ENCODE peak calls at places on chromosomes 16 and 17, in five cellular contexts. O is H9, K is neuronal stem cell, M is trophoblast cell, U is mesenchymal stem cell. G is an unnamed sample.

GRCh38 chr17:65833214-65833613 is 271.8 kb upstream of the AXIN2 start:
- DNase-seq in O (no peak), U (no peak), M (no peak), K (no peak), G (no peak)

GRCh38 chr16:8912793-8913192 is 30.6 kb downstream of the LITAFD start:
- DNase-seq in O (no peak), K (no peak), M (no peak), U (no peak), G (no peak)

GRCh38 chr17:83149326-83149725 is 69.9 kb downstream of the METRNL start:
- DNase-seq in M (no peak), K (no peak), U (no peak), O (no peak), G (no peak)

GRCh38 chr17:60416368-60416925 is 5.8 kb upstream of the CHCT1 start:
- DNase-seq in O (no peak), K (no peak), M (no peak), U (no peak), G (no peak)

GRCh38 chr16:57609541-57610401 is 18.7 kb upstream of the ADGRG1 start:
- DNase-seq in M (no peak), O (peak; percentile 30), U (no peak), K (no peak), G (peak; percentile 41)

GRCh38 chr17:47878203-47879027 is 17.6 kb upstream of the SP2 start:
- DNase-seq in M (no peak), U (peak; percentile 29), O (peak; percentile 33), K (no peak), G (no peak)

GRCh38 chr16:59392911-59393310 is 658.8 kb upstream of the GOT2 start:
- DNase-seq in K (no peak), U (no peak), O (no peak), M (no peak), G (no peak)

GRCh38 chr17:35577826-35578194 is 561 bp downstream of the PEX12 start:
- DNase-seq in K (no peak), O (no peak), M (peak; percentile 21), U (peak; percentile 50), G (no peak)

GRCh38 chr17:70539172-70539924 is 370.0 kb downstream of the KCNJ2 start:
- DNase-seq in U (no peak), K (no peak), O (no peak), M (no peak), G (no peak)

GRCh38 chr17:76250141-76250540 is 9.8 kb upstream of the RNF157 start:
- DNase-seq in M (no peak), K (no peak), U (no peak), O (no peak), G (no peak)

GRCh38 chr17:75822119-75822799 is 21.9 kb downstream of the UNC13D start:
- DNase-seq in O (peak; percentile 30), K (no peak), U (no peak), M (no peak), G (no peak)

GRCh38 chr16:63623551-63624039 is 1498.3 kb downstream of the CDH11 start:
- DNase-seq in U (no peak), M (no peak), K (no peak), O (no peak), G (no peak)

GRCh38 chr16:68369697-68370096 is 58.9 kb downstream of the PRMT7 start:
- DNase-seq in O (no peak), K (no peak), M (no peak), U (no peak), G (no peak)
- H3K27ac ChIP-seq in O (no peak overlapping the region), K (no peak overlapping the region), M (no peak overlapping the region), U (no peak overlapping the region), G (no peak overlapping the region)

GRCh38 chr16:4899474-4899846 is 37.5 kb downstream of the PPL start:
- DNase-seq in M (no peak), U (no peak), O (no peak), K (no peak), G (no peak)
- H2BK12ac ChIP-seq in M (no peak overlapping the region), U (no peak overlapping the region), O (no peak overlapping the region), K (no peak overlapping the region), G (no peak overlapping the region)

GRCh38 chr16:30541502-30542329 is 7.1 kb upstream of the ZNF747 start:
- DNase-seq in K (no peak), U (peak; percentile 78), O (no peak), M (no peak), G (no peak)
- H3K18ac ChIP-seq in K (no peak overlapping the region), U (peak overlapping the region; percentile 80), O (no peak overlapping the region), M (no peak overlapping the region), G (peak overlapping the region; percentile 24)

DNA sequence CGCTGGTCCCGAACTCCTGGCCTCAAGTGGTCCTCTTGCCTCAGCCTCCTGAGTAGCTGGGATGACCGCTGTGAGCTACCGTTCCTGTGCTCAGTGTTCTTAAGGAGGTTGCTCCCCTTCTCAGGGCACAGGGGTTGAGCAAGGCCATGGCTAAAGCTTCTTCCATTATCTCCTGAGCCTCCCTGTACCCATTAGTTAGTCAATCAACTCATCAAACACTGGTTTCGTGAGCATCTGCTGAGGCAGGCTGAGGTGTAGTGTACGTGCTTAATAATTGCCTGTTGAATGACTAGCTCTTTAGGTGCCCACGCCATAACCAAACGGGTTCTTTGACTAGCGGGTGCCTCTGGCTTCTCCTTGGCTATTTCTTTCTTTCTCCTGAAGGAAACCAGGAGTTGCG is 11.7 kb downstream of the SGCA start:
- DNase-seq in K (no peak), M (no peak), O (no peak), U (no peak), G (no peak)
- H3K27ac ChIP-seq in K (no peak overlapping the region), M (peak overlapping the region; percentile 93), O (no peak overlapping the region), U (peak overlapping the region; percentile 95), G (no peak overlapping the region)

DNA sequence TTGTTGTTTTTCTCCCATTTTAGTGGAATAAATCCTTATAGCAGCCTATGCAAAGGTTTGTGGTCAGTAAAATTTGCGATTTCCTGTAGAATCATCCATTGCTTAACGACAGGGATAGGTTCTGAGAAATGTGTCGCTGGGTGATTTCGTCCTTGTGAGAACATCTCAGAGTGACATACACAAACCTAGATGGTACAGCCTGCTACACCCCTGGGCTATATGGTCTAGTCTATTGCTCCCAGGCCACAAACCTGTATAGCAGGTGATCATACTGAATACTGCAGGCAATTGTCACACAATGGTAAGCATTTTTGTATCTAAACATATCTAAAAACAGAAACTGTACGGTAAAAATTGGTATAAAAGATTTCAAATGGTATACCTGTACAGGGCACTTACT is 30.3 kb upstream of the TEKT3 start:
- DNase-seq in M (no peak), U (no peak), K (no peak), O (no peak), G (no peak)
- H2BK12ac ChIP-seq in M (no peak overlapping the region), U (no peak overlapping the region), K (no peak overlapping the region), O (no peak overlapping the region), G (no peak overlapping the region)

GRCh38 chr17:72407336-72408121 is 286.7 kb downstream of the SOX9 start:
- DNase-seq in M (peak; percentile 43), O (peak; percentile 66), U (peak; percentile 97), K (no peak), G (no peak)
- H3K18ac ChIP-seq in M (no peak overlapping the region), O (no peak overlapping the region), U (peak overlapping the region; percentile 79), K (no peak overlapping the region), G (no peak overlapping the region)

GRCh38 chr17:63419949-63420867 is 25.9 kb downstream of the CYB561 start:
- DNase-seq in M (no peak), K (no peak), U (no peak), O (no peak), G (no peak)
- H3K27ac ChIP-seq in M (no peak overlapping the region), K (no peak overlapping the region), U (no peak overlapping the region), O (no peak overlapping the region), G (no peak overlapping the region)

GRCh38 chr17:40912506-40913220 is 24.8 kb downstream of the KRT23 start:
- DNase-seq in O (no peak), K (no peak), U (no peak), M (peak; percentile 86), G (no peak)
- H2BK12ac ChIP-seq in O (no peak overlapping the region), K (no peak overlapping the region), U (no peak overlapping the region), M (peak overlapping the region; percentile 27), G (no peak overlapping the region)

DNA sequence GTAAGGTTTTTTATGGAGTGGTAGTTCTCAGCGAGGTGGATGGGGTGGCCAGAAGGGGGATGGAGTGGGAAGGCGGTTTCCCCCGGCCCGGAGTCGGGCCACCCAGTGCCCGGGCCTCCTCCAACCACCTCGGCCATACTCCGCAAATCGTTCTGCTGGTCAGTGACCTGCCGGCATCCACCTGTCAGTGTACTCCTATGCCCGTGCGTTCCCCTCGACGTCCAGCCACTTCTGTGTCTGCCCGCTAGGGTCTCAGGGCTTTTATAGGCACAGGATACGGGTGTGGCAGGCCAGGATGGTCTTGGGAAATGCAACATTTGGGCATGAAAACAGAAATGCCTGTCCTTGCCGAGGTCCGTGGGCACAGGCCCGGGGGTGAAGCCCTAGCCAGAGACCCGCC is 19.3 kb upstream of the ASGR2 start:
- DNase-seq in M (no peak), K (no peak), O (peak; percentile 77), U (no peak), G (no peak)
- H3K18ac ChIP-seq in M (no peak overlapping the region), K (no peak overlapping the region), O (peak overlapping the region; percentile 36), U (no peak overlapping the region), G (no peak overlapping the region)